ENCODE peak calls at places on chromosome 14, in nine cellular contexts. P is stimulated activated CD8-positive, alpha-beta memory T cell treated with anti-CD3 and anti-CD28 coated beads, Interleukin-2, amount 100 ng/mL, for 1 hour; T is NAMALWA; Z is neural progenitor cell; O is EL; A is thoracic aorta; G is astrocyte of the spinal cord; X is AG04449; B is C1 segment of cervical spinal cord. I is an unnamed sample.

GRCh38 chr14:99287269-99287942 is 15.4 kb upstream of the BCL11B start:
- DNase-seq in B (no peak), Z (no peak), P (no peak), X (no peak), G (no peak), O (no peak), A (no peak), T (no peak), I (no peak)

GRCh38 chr14:35766700-35767082 is 42.4 kb downstream of the RALGAPA1 start:
- DNase-seq in B (no peak), A (no peak), G (no peak), O (no peak), X (no peak), Z (no peak), P (no peak), T (no peak), I (no peak)

GRCh38 chr14:39258782-39259545 is 25.2 kb downstream of the MIA2 start:
- DNase-seq in T (no peak), G (no peak), X (no peak), O (no peak), A (no peak), B (no peak), P (no peak), Z (no peak), I (no peak)

GRCh38 chr14:38199768-38200167 is 7.9 kb upstream of the SSTR1 start:
- DNase-seq in P (no peak), O (peak; percentile 43), G (no peak), T (no peak), A (no peak), X (no peak), Z (no peak), B (no peak), I (no peak)

GRCh38 chr14:35342160-35343010 is 50.2 kb downstream of the PSMA6 start:
- DNase-seq in B (no peak), A (peak; percentile 60), O (no peak), T (no peak), G (peak; percentile 19), X (no peak), P (no peak), Z (no peak), I (peak; percentile 69)

GRCh38 chr14:96053236-96053599 is 14.1 kb downstream of the C14orf132 start:
- DNase-seq in X (no peak), P (no peak), O (no peak), B (no peak), Z (no peak), G (no peak), A (no peak), T (no peak), I (no peak)

GRCh38 chr14:91113829-91114078 is at the start of gene DGLUCY:
- DNase-seq in P (no peak), T (no peak), O (peak; percentile 79), Z (no peak), X (no peak), B (no peak), A (peak; percentile 32), G (no peak), I (no peak)

GRCh38 chr14:48967419-48967818 is 618.8 kb downstream of the RPS29 start:
- DNase-seq in X (no peak), A (no peak), B (no peak), G (no peak), P (no peak), T (no peak), O (no peak), Z (no peak), I (no peak)

GRCh38 chr14:53850714-53851296 is 105.8 kb downstream of the BMP4 start:
- DNase-seq in G (peak; percentile 69), T (no peak), A (no peak), X (no peak), P (no peak), Z (no peak), O (peak; percentile 77), B (no peak), I (no peak)

GRCh38 chr14:61719344-61720301 is 24.3 kb downstream of the HIF1A start:
- DNase-seq in O (no peak), A (no peak), G (no peak), P (no peak), X (no peak), B (no peak), T (no peak), Z (no peak), I (no peak)

I was measured in ureter.